ENCODE peak calls at places on chromosomes 1 and 21, in four cellular contexts. K is H1, V is HepG2, Y is HCT116. F is an unnamed sample.

GRCh38 chr1:159266832-159267231 is 35.3 kb upstream of the FCER1A start:
- DNase-seq in Y (no peak), K (no peak), V (no peak), F (no peak)

GRCh38 chr21:41954654-41955499 is 1.1 kb upstream of the C2CD2 start:
- DNase-seq in V (no peak), Y (no peak), K (no peak), F (no peak)

GRCh38 chr1:43531453-43531905 is 796 bp downstream of the PTPRF start:
- DNase-seq in Y (no peak), V (no peak), K (no peak), F (peak)

GRCh38 chr1:64493864-64494263 is 23.9 kb downstream of the CACHD1 start:
- DNase-seq in K (peak), V (no peak), Y (no peak), F (no peak)

GRCh38 chr1:186617860-186618780 is 62.1 kb downstream of the PTGS2 start:
- DNase-seq in V (no peak), Y (no peak), K (no peak), F (peak)

GRCh38 chr1:154861607-154862094 is 8.4 kb downstream of the KCNN3 start:
- DNase-seq in Y (no peak), K (no peak), V (no peak), F (peak)

GRCh38 chr1:11156441-11156840 is 32.7 kb upstream of the ANGPTL7 start:
- DNase-seq in K (no peak), Y (no peak), V (no peak), F (no peak)

GRCh38 chr21:37509802-37510393 is 143.3 kb downstream of the DYRK1A start:
- DNase-seq in Y (no peak), K (no peak), V (no peak), F (no peak)

GRCh38 chr1:160813215-160813614 is 17.2 kb downstream of the LY9 start:
- DNase-seq in Y (peak), V (peak), K (no peak), F (no peak)

GRCh38 chr1:21344098-21344749 is 54.0 kb upstream of the ECE1 start:
- DNase-seq in Y (no peak), K (no peak), V (no peak), F (no peak)

GRCh38 chr1:159067699-159068621 is 8.6 kb downstream of the AIM2 start:
- DNase-seq in V (no peak), Y (no peak), K (no peak), F (no peak)

GRCh38 chr1:104830534-104830933 is 1080.8 kb downstream of the AMY1C start:
- DNase-seq in Y (no peak), K (no peak), V (no peak), F (no peak)

GRCh38 chr21:35540950-35541632 is 492.0 kb upstream of the RUNX1 start:
- DNase-seq in K (no peak), Y (no peak), V (no peak), F (no peak)

GRCh38 chr1:25246600-25247023 is 642 bp downstream of the RSRP1 start:
- DNase-seq in K (no peak), V (no peak), Y (no peak), F (peak)

GRCh38 chr1:44282704-44283426 is 69.6 kb downstream of the DMAP1 start:
- DNase-seq in K (no peak), V (peak), Y (no peak), F (no peak)

GRCh38 chr1:155170101-155170785 is 2.9 kb downstream of the KRTCAP2 start:
- DNase-seq in K (no peak), V (no peak), Y (no peak), F (no peak)

GRCh38 chr1:2046953-2047748 is 3.1 kb upstream of the PRKCZ start:
- DNase-seq in K (no peak), V (peak), Y (no peak), F (no peak)

GRCh38 chr1:73998348-73998959 is 199.5 kb downstream of the LRRIQ3 start:
- DNase-seq in Y (peak), K (no peak), V (peak), F (peak)

GRCh38 chr1:224734261-224734935 is 118.3 kb downstream of the CNIH3 start:
- DNase-seq in Y (no peak), K (no peak), V (no peak), F (peak)

GRCh38 chr21:45115141-45115540 is 40.8 kb downstream of the ADARB1 start:
- DNase-seq in V (no peak), K (no peak), Y (no peak), F (no peak)

GRCh38 chr21:36858320-36858957 is 108.0 kb downstream of the HLCS start:
- DNase-seq in K (no peak), V (peak), Y (no peak), F (no peak)

GRCh38 chr21:16457498-16457897 is 727.7 kb downstream of the USP25 start:
- DNase-seq in V (no peak), Y (no peak), K (no peak), F (no peak)

GRCh38 chr21:44994581-44995171 is 54.8 kb downstream of the SLX9 start:
- DNase-seq in K (no peak), Y (no peak), V (no peak), F (no peak)

GRCh38 chr1:54220004-54220811 is 20.2 kb downstream of the MRPL37 start:
- DNase-seq in K (no peak), Y (no peak), V (peak), F (no peak)

GRCh38 chr1:30700528-30701265 is 22.7 kb downstream of the MATN1 start:
- DNase-seq in Y (no peak), K (no peak), V (no peak), F (no peak)

GRCh38 chr1:18182518-18183160 is 75.0 kb downstream of the IGSF21 start:
- DNase-seq in K (no peak), Y (no peak), V (no peak), F (no peak)

GRCh38 chr1:180899262-180899661 is 13.4 kb upstream of the KIAA1614 start:
- DNase-seq in V (no peak), Y (no peak), K (no peak), F (no peak)

GRCh38 chr21:33588485-33589335 is at the start of gene DONSON:
- DNase-seq in V (peak), Y (peak), K (no peak), F (peak)

GRCh38 chr21:40231979-40232378 is 364.7 kb downstream of the PCP4 start:
- DNase-seq in Y (no peak), K (no peak), V (no peak), F (no peak)

GRCh38 chr21:45386336-45386727 is 18.6 kb upstream of the COL18A1 start:
- DNase-seq in K (no peak), V (no peak), Y (no peak), F (peak)

GRCh38 chr1:31295874-31296485 is 608 bp downstream of the SNRNP40 start:
- DNase-seq in Y (no peak), K (no peak), V (no peak), F (no peak)

DNA sequence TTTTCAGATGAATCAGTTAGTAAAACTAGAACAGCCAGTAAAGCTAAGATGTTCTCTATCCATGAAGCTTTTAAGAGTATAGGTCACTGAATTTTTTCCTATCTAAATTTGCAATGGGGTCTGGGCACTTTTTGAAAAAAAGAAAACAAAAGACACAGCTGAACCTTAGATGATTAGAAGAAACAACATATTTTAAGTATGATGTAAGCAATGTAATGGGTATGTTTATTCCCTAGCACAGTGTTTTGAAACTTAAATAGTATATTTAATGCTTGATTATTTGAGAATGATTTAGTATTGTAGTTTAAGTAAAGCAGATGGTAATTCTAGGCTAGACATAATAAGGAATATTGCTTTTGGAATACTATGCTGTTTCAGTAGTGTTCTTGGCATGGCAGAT is 36.2 kb downstream of the KCTD3 start:
- DNase-seq in V (no peak), K (no peak), Y (no peak), F (no peak)
- TF ChIP-seq JUND in V (no peak), K (no peak), Y (no peak), F (no peak)

GRCh38 chr1:201468844-201469644 is at the start of gene PHLDA3:
- DNase-seq in Y (no peak), K (peak), V (peak), F (peak)
- TF ChIP-seq JUND in Y (no peak), K (no peak), V (peak), F (no peak)

DNA sequence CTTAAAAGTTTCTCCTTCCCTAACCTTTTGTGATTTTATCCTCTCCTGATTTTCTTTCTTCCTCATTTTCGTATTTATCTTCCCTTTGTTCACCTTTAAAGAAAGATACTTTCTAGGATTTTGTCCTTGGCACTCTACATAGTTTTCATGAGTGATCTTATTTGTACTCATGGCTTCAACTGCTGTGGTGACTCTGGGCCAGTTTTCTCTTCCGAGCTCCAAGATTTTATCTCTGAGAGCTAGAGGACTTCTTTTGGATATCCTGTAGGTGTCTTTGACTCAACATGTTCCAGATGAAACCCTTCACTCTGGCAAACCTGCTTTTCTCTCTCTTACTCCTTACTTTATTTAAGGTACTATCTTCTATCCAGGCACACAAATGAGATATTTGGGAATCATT is 53.7 kb upstream of the MACF1 start:
- DNase-seq in K (no peak), Y (no peak), V (no peak), F (no peak)
- TF ChIP-seq JUND in K (no peak), Y (no peak), V (no peak), F (no peak)

DNA sequence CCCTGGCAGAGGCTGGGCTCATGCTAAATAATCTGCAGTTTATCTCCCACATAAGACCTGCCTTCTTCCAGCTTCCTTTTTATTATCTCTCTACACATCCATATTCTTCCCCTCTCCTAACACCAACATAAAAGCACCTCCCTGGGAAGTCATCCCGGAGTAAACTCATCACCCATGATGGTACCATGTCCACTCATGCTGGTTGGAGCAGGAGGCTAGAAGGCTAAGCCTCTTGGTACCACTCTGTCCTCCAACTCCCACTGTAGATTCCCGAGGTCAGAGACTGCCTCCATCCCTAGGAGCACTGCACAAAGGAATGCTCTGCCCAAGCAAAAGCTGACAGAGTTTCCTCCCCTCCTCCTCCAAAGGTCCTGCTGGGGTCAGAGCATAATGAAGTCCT is 4.2 kb downstream of the DENND2D start:
- DNase-seq in V (no peak), Y (no peak), K (no peak), F (no peak)
- TF ChIP-seq JUND in V (no peak), Y (no peak), K (no peak), F (no peak)

GRCh38 chr1:169572184-169572583 is 14.1 kb downstream of the F5 start:
- DNase-seq in K (no peak), V (peak), Y (no peak), F (no peak)

GRCh38 chr1:169574336-169574735 is 11.9 kb downstream of the F5 start:
- DNase-seq in V (no peak), K (no peak), Y (no peak), F (no peak)

GRCh38 chr1:169576241-169576933 is 9.9 kb downstream of the F5 start:
- DNase-seq in Y (no peak), V (peak), K (no peak), F (no peak)

GRCh38 chr1:169577981-169578738 is 8.1 kb downstream of the F5 start:
- DNase-seq in K (no peak), Y (no peak), V (no peak), F (no peak)

GRCh38 chr1:169576934-169577331 is 9.3 kb downstream of the F5 start:
- DNase-seq in V (no peak), Y (no peak), K (no peak), F (no peak)
- TF ChIP-seq JUND in V (no peak), Y (no peak), K (no peak), F (no peak)

GRCh38 chr1:34199927-34200326 is 23.2 kb downstream of the C1orf94 start:
- DNase-seq in Y (peak), V (peak), K (no peak), F (no peak)
- TF ChIP-seq JUND in Y (peak), V (no peak), K (no peak), F (no peak)

GRCh38 chr1:235532350-235532749 is 28.1 kb upstream of the B3GALNT2 start:
- DNase-seq in K (no peak), V (no peak), Y (peak), F (no peak)
- TF ChIP-seq JUND in K (no peak), V (no peak), Y (peak), F (no peak)

DNA sequence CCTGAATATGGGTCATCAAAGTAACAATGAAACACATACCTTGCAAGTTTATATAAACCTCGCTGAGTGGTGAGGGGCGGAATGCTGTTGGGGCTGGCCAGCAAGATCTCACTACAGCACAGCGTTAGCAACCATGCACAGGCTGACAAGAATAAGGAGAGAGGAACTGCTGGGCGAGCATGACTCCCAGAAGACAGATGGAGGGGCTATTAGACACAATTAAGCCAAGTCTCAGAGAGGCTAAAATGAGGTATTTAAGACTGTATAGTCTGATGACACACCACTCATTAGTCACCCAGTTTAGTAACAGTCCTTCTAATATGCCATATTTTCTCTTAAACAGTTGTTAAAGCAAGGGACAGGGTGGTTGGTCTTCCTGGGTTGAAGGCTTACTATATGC is 340.2 kb upstream of the NR5A2 start:
- DNase-seq in K (no peak), Y (no peak), V (no peak), F (no peak)
- TF ChIP-seq JUND in K (no peak), Y (no peak), V (no peak), F (no peak)

F was measured in T47D.